ENCODE peak calls at places on chromosomes 13 and 19, in eight cellular contexts. B, K, S, L, F, U, Y and J are unnamed samples.

GRCh38 chr19:35291916-35292315 is at the start of gene MAG:
- DNase-seq in B (no peak), K (no peak), S (no peak), L (no peak), F (no peak), U (no peak), Y (no peak), J (peak; percentile 91)

GRCh38 chr19:12841094-12841493 is 2.8 kb downstream of the MAST1 start:
- DNase-seq in B (no peak), K (peak; percentile 30), S (no peak), L (peak; percentile 69), F (peak; percentile 100), U (no peak), Y (no peak), J (no peak)

GRCh38 chr19:50053119-50053518 is 27.3 kb downstream of the ZNF473 start:
- DNase-seq in B (no peak), K (no peak), S (no peak), L (no peak), F (no peak), U (no peak), Y (no peak), J (no peak)

GRCh38 chr13:112703935-112704633 is 14.2 kb downstream of the ATP11A start:
- DNase-seq in B (no peak), K (no peak), S (no peak), L (no peak), F (no peak), U (no peak), Y (peak; percentile 47), J (peak; percentile 27)

GRCh38 chr19:11538232-11539036 is at the start of gene CNN1:
- DNase-seq in B (no peak), K (peak; percentile 39), S (no peak), L (no peak), F (peak; percentile 86), U (peak; percentile 94), Y (no peak), J (no peak)

GRCh38 chr13:113428469-113428865 is 24.8 kb downstream of the ADPRHL1 start:
- DNase-seq in B (no peak), K (no peak), S (no peak), L (no peak), F (no peak), U (no peak), Y (no peak), J (no peak)

GRCh38 chr13:65387743-65388347 is 1842.3 kb downstream of the PCDH9 start:
- DNase-seq in B (no peak), K (no peak), S (no peak), L (no peak), F (peak; percentile 2), U (no peak), Y (no peak), J (no peak)

GRCh38 chr19:15282311-15282705 is 50.0 kb downstream of the BRD4 start:
- DNase-seq in B (peak; percentile 46), K (no peak), S (no peak), L (no peak), F (no peak), U (no peak), Y (no peak), J (no peak)

GRCh38 chr13:45219938-45220375 is 19.1 kb upstream of the KCTD4 start:
- DNase-seq in B (peak; percentile 100), K (peak; percentile 42), S (peak; percentile 94), L (no peak), F (peak; percentile 33), U (no peak), Y (no peak), J (no peak)

GRCh38 chr13:58341318-58341717 is 709.8 kb downstream of the PCDH17 start:
- DNase-seq in B (no peak), K (no peak), S (no peak), L (no peak), F (no peak), U (no peak), Y (no peak), J (no peak)

DNA sequence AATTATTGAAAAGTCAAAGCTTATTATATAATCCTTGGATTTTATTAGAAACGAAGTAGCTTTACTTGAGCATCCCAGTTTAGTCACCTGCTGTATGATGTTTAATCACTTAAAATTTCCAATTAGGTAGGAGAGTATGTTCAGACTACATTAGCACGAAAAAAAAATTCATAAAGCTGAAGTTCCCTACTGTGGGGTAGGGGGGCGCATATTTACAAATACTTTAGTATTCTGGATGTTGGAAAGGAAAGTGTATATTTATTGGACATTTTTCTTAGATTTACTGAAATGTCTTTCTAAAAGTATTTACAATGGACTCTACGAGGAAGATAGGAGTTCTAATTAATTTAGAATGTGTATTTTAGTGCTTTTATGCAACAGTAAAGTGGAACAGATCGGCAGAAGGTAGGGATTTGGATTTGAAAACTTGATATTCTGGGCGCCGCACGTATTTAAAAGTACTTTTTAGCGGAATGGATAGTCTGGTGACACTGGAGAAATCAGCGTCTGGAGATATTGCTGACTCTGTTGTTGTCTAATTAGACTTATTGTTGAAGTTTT is 1.9 kb downstream of the CDK8 start:
- DNase-seq in B (no peak), K (peak; percentile 12), S (no peak), L (no peak), F (no peak), U (no peak), Y (no peak), J (no peak)
- H3K4me3 ChIP-seq in B (peak overlapping the region; percentile 67), K (peak overlapping the region; percentile 76), S (peak overlapping the region; percentile 67), L (peak overlapping the region; percentile 81), F (peak overlapping the region; percentile 96), U (no peak overlapping the region), Y (peak overlapping the region; percentile 94), J (peak overlapping the region; percentile 88)

GRCh38 chr13:26037302-26037701 is 14.5 kb downstream of the SHISA2 start:
- DNase-seq in B (no peak), K (no peak), S (peak; percentile 23), L (no peak), F (peak; percentile 92), U (no peak), Y (no peak), J (peak; percentile 65)
- TF ChIP-seq CTCF in B (peak; percentile 51), K (no peak), S (peak; percentile 92), L (peak; percentile 40), F (peak; percentile 89), U (no peak), Y (peak; percentile 23), J (peak; percentile 88)

GRCh38 chr19:18194554-18195238 is 1.7 kb downstream of the MPV17L2 start:
- DNase-seq in B (no peak), K (peak; percentile 42), S (no peak), L (peak; percentile 72), F (peak; percentile 71), U (peak; percentile 74), Y (no peak), J (no peak)
- H3K27ac ChIP-seq in B (no peak overlapping the region), K (peak overlapping the region; percentile 88), S (peak overlapping the region; percentile 73), L (no peak overlapping the region), F (peak overlapping the region; percentile 39), U (peak overlapping the region; percentile 63), Y (peak overlapping the region; percentile 33), J (no peak overlapping the region)

DNA sequence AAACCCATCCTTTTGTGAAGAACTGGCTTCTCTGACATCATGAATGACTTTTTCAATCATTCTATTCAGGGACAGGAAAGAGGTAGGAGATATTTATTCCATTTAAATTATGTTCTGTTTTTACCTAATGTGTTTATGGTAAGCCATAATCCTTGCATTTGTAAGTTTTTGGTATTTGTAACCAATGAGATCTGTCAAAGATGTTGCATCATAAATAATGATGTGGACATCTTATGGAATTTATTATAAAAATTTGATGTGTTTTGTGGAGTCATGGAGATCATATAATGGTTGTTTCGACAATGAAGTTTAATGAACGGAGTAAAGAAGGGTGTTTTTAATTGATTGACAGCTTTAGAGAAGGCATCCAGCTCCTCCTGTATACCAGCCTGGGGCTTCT is 67.6 kb downstream of the LMO7 start:
- DNase-seq in B (no peak), K (no peak), S (no peak), L (no peak), F (no peak), U (no peak), Y (no peak), J (no peak)
- H3K4me3 ChIP-seq in B (peak overlapping the region; percentile 49), K (no peak overlapping the region), S (no peak overlapping the region), L (no peak overlapping the region), F (no peak overlapping the region), U (no peak overlapping the region), Y (no peak overlapping the region), J (no peak overlapping the region)

DNA sequence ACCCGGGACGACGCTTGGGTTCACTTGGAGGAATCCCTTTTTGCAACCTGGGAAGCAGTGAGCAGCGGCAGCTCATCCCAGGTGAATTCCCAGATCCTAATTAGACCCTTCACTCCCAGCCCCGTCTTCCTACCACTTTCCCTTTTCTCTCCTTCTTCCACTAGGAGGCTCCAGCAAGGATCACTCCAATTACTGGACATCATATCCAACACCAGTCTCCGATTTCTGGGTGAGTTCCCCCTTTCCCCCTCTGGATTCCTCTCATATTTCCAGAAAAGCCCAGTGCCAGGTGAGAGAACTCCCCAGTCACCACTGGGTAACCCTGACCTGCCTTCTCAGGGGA is 17.1 kb upstream of the ZSCAN4 start:
- DNase-seq in B (no peak), K (no peak), S (no peak), L (no peak), F (peak; percentile 62), U (no peak), Y (no peak), J (no peak)
- TF ChIP-seq CTCF in B (no peak), K (no peak), S (peak; percentile 4), L (no peak), F (peak; percentile 39), U (no peak), Y (no peak), J (no peak)